ENCODE peak calls at places on chromosomes 1 and 21, in five cellular contexts. One of them, this sample, is unnamed.

GRCh38 chr1:67300561-67300960 is 7.1 kb upstream of the IL12RB2 start:
- DNase-seq in transverse colon: no peak
- DNase-seq in esophagus squamous epithelium: no peak
- DNase-seq in AG10803: peak
- DNase-seq in Panc1: no peak
- DNase-seq in this sample: no peak

GRCh38 chr1:84919461-84919970 is 26.5 kb upstream of the LPAR3 start:
- DNase-seq in transverse colon: no peak
- DNase-seq in AG10803: no peak
- DNase-seq in Panc1: no peak
- DNase-seq in esophagus squamous epithelium: no peak
- DNase-seq in this sample: no peak

GRCh38 chr1:168135982-168136708 is 585 bp downstream of the GPR161 start:
- DNase-seq in transverse colon: peak
- DNase-seq in Panc1: no peak
- DNase-seq in AG10803: no peak
- DNase-seq in esophagus squamous epithelium: no peak
- DNase-seq in this sample: peak

GRCh38 chr21:45372732-45373355 is 32.1 kb upstream of the COL18A1 start:
- DNase-seq in Panc1: no peak
- DNase-seq in esophagus squamous epithelium: no peak
- DNase-seq in AG10803: no peak
- DNase-seq in transverse colon: no peak
- DNase-seq in this sample: no peak

GRCh38 chr1:55476445-55477015 is 261.4 kb upstream of the USP24 start:
- DNase-seq in transverse colon: no peak
- DNase-seq in Panc1: no peak
- DNase-seq in AG10803: peak
- DNase-seq in esophagus squamous epithelium: no peak
- DNase-seq in this sample: no peak

GRCh38 chr1:151326619-151327222 is 495 bp downstream of the PI4KB start:
- DNase-seq in Panc1: no peak
- DNase-seq in AG10803: peak
- DNase-seq in esophagus squamous epithelium: peak
- DNase-seq in transverse colon: peak
- DNase-seq in this sample: no peak

GRCh38 chr1:15245593-15246325 is 1.3 kb upstream of the FHAD1 start:
- DNase-seq in Panc1: no peak
- DNase-seq in AG10803: peak
- DNase-seq in transverse colon: no peak
- DNase-seq in esophagus squamous epithelium: no peak
- DNase-seq in this sample: no peak

GRCh38 chr1:30966690-30967369 is 58.3 kb upstream of the SDC3 start:
- DNase-seq in Panc1: no peak
- DNase-seq in esophagus squamous epithelium: no peak
- DNase-seq in AG10803: peak
- DNase-seq in transverse colon: no peak
- DNase-seq in this sample: no peak

GRCh38 chr1:151158751-151159251 is 2.4 kb downstream of the TNFAIP8L2 start:
- DNase-seq in Panc1: no peak
- DNase-seq in transverse colon: no peak
- DNase-seq in AG10803: no peak
- DNase-seq in esophagus squamous epithelium: no peak
- DNase-seq in this sample: no peak

GRCh38 chr1:214552174-214552608 is 789 bp upstream of the PTPN14 start:
- DNase-seq in Panc1: no peak
- DNase-seq in esophagus squamous epithelium: no peak
- DNase-seq in transverse colon: peak
- DNase-seq in AG10803: peak
- DNase-seq in this sample: peak

GRCh38 chr1:35558374-35559316 is 1.0 kb downstream of the NCDN start:
- DNase-seq in Panc1: no peak
- DNase-seq in transverse colon: no peak
- DNase-seq in esophagus squamous epithelium: no peak
- DNase-seq in AG10803: no peak
- DNase-seq in this sample: peak

GRCh38 chr1:227192163-227192562 is 126.1 kb downstream of the CDC42BPA start:
- DNase-seq in AG10803: peak
- DNase-seq in Panc1: peak
- DNase-seq in esophagus squamous epithelium: no peak
- DNase-seq in transverse colon: peak
- DNase-seq in this sample: no peak

GRCh38 chr21:45288441-45288841 is 746 bp upstream of the POFUT2 start:
- DNase-seq in AG10803: no peak
- DNase-seq in transverse colon: peak
- DNase-seq in esophagus squamous epithelium: no peak
- DNase-seq in Panc1: no peak
- DNase-seq in this sample: no peak

GRCh38 chr1:92411511-92411910 is 75.2 kb downstream of the GFI1 start:
- DNase-seq in AG10803: peak
- DNase-seq in Panc1: no peak
- DNase-seq in transverse colon: peak
- DNase-seq in esophagus squamous epithelium: no peak
- DNase-seq in this sample: no peak

GRCh38 chr1:23790696-23791433 is at the start of gene LYPLA2:
- DNase-seq in transverse colon: peak
- DNase-seq in esophagus squamous epithelium: peak
- DNase-seq in Panc1: peak
- DNase-seq in AG10803: peak
- DNase-seq in this sample: peak

GRCh38 chr1:37951783-37952624 is 5.2 kb upstream of the INPP5B start:
- DNase-seq in esophagus squamous epithelium: no peak
- DNase-seq in transverse colon: no peak
- DNase-seq in Panc1: no peak
- DNase-seq in AG10803: no peak
- DNase-seq in this sample: no peak

GRCh38 chr1:44947060-44947773 is 39.2 kb downstream of the EIF2B3 start:
- DNase-seq in Panc1: no peak
- DNase-seq in AG10803: peak
- DNase-seq in transverse colon: no peak
- DNase-seq in esophagus squamous epithelium: no peak
- DNase-seq in this sample: no peak

GRCh38 chr1:204357551-204357950 is 2.2 kb downstream of the PLEKHA6 start:
- DNase-seq in esophagus squamous epithelium: no peak
- DNase-seq in AG10803: no peak
- DNase-seq in Panc1: no peak
- DNase-seq in transverse colon: no peak
- DNase-seq in this sample: no peak

GRCh38 chr1:7346600-7347570 is 424.2 kb upstream of the VAMP3 start:
- DNase-seq in Panc1: no peak
- DNase-seq in esophagus squamous epithelium: no peak
- DNase-seq in AG10803: no peak
- DNase-seq in transverse colon: peak
- DNase-seq in this sample: no peak

GRCh38 chr1:7343917-7344316 is 427.2 kb upstream of the VAMP3 start:
- DNase-seq in esophagus squamous epithelium: no peak
- DNase-seq in transverse colon: no peak
- DNase-seq in Panc1: no peak
- DNase-seq in AG10803: no peak
- DNase-seq in this sample: no peak

GRCh38 chr1:7345516-7345915 is 425.6 kb upstream of the VAMP3 start:
- DNase-seq in AG10803: no peak
- DNase-seq in esophagus squamous epithelium: no peak
- DNase-seq in Panc1: no peak
- DNase-seq in transverse colon: no peak
- DNase-seq in this sample: no peak

GRCh38 chr1:7348073-7348472 is 423.0 kb upstream of the VAMP3 start:
- DNase-seq in AG10803: no peak
- DNase-seq in transverse colon: no peak
- DNase-seq in esophagus squamous epithelium: no peak
- DNase-seq in Panc1: no peak
- DNase-seq in this sample: no peak

GRCh38 chr1:7346070-7346596 is 425.0 kb upstream of the VAMP3 start:
- DNase-seq in Panc1: no peak
- DNase-seq in AG10803: no peak
- DNase-seq in esophagus squamous epithelium: no peak
- DNase-seq in transverse colon: no peak
- DNase-seq in this sample: no peak
- TF ChIP-seq CTCF in Panc1: no peak
- TF ChIP-seq CTCF in AG10803: no peak
- TF ChIP-seq CTCF in esophagus squamous epithelium: no peak
- TF ChIP-seq CTCF in transverse colon: no peak
- TF ChIP-seq CTCF in this sample: no peak

GRCh38 chr1:8815582-8816285 is 1.7 kb downstream of the RERE start:
- DNase-seq in AG10803: peak
- DNase-seq in Panc1: no peak
- DNase-seq in transverse colon: no peak
- DNase-seq in esophagus squamous epithelium: no peak
- DNase-seq in this sample: peak

GRCh38 chr1:8813991-8814390 is 3.4 kb downstream of the RERE start:
- DNase-seq in transverse colon: no peak
- DNase-seq in esophagus squamous epithelium: no peak
- DNase-seq in AG10803: no peak
- DNase-seq in Panc1: no peak
- DNase-seq in this sample: no peak

GRCh38 chr1:8813016-8813763 is 4.2 kb downstream of the RERE start:
- DNase-seq in transverse colon: no peak
- DNase-seq in Panc1: no peak
- DNase-seq in AG10803: no peak
- DNase-seq in esophagus squamous epithelium: no peak
- DNase-seq in this sample: no peak

GRCh38 chr1:8816306-8816705 is 1.1 kb downstream of the RERE start:
- DNase-seq in esophagus squamous epithelium: no peak
- DNase-seq in transverse colon: no peak
- DNase-seq in AG10803: peak
- DNase-seq in Panc1: no peak
- DNase-seq in this sample: no peak

GRCh38 chr1:8814870-8815269 is 2.6 kb downstream of the RERE start:
- DNase-seq in Panc1: no peak
- DNase-seq in transverse colon: no peak
- DNase-seq in AG10803: no peak
- DNase-seq in esophagus squamous epithelium: no peak
- DNase-seq in this sample: no peak
- TF ChIP-seq CTCF in Panc1: peak
- TF ChIP-seq CTCF in transverse colon: no peak
- TF ChIP-seq CTCF in AG10803: no peak
- TF ChIP-seq CTCF in esophagus squamous epithelium: peak
- TF ChIP-seq CTCF in this sample: no peak

GRCh38 chr1:52145137-52145536 is 3.2 kb downstream of the ZFYVE9 start:
- DNase-seq in AG10803: no peak
- DNase-seq in esophagus squamous epithelium: no peak
- DNase-seq in transverse colon: no peak
- DNase-seq in Panc1: no peak
- DNase-seq in this sample: no peak

GRCh38 chr1:52139817-52140540 is 1.9 kb upstream of the ZFYVE9 start:
- DNase-seq in transverse colon: no peak
- DNase-seq in AG10803: peak
- DNase-seq in esophagus squamous epithelium: no peak
- DNase-seq in Panc1: peak
- DNase-seq in this sample: no peak

GRCh38 chr1:52140633-52141512 is 1.0 kb upstream of the ZFYVE9 start:
- DNase-seq in Panc1: no peak
- DNase-seq in transverse colon: no peak
- DNase-seq in AG10803: no peak
- DNase-seq in esophagus squamous epithelium: no peak
- DNase-seq in this sample: no peak

GRCh38 chr1:52141513-52142219 is at the start of gene ZFYVE9:
- DNase-seq in AG10803: peak
- DNase-seq in transverse colon: peak
- DNase-seq in Panc1: no peak
- DNase-seq in esophagus squamous epithelium: no peak
- DNase-seq in this sample: peak

DNA sequence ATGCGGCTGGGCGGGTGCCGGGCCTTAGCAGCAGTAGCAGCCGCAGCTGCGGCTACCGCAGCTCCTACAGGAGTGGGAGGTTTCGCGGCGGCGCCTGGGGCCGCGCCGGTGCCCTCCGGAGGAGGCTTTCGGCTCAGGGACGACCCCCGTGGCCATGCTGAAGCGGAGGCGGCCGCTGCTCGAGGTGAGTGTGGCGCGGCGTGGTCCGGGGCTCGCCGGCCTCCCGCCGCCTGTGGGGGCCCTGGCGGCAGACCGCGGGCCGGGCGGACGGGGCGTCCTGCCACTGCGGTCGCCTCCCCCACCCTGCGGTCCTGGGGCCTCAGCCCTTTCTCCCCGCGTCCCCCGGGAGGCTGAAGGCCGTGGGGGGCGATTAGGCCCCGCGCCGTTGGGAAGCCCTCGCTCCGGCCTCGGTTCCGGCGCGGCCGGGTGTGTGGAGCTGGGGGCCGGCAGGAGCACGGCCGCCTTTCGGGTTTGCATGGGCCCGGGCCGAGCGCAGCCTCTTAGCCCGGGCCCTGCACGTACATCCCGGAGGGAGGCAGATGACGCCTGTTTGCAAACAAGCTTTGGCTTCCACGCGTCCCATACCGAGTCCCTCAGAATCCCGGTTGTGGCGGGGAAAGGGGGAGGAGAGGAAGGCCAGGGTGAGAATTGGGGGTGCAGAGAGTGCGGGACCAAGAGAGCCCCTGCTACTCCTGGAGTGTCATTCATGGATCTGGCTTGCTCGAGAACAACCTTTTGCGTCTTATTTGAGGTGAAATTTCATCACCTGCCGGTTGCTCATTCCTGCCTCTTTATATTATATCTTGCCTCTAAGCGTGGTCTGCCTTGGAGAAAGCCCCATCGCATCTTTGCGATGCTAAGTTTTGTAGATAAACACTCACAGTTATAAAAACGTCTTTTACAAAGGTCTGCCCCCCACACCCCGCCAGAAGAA is 598 bp downstream of the ZFYVE9 start:
- DNase-seq in AG10803: peak
- DNase-seq in esophagus squamous epithelium: no peak
- DNase-seq in transverse colon: peak
- DNase-seq in Panc1: no peak
- DNase-seq in this sample: peak
- TF ChIP-seq CTCF in AG10803: peak
- TF ChIP-seq CTCF in esophagus squamous epithelium: no peak
- TF ChIP-seq CTCF in transverse colon: no peak
- TF ChIP-seq CTCF in Panc1: peak
- TF ChIP-seq CTCF in this sample: peak

DNA sequence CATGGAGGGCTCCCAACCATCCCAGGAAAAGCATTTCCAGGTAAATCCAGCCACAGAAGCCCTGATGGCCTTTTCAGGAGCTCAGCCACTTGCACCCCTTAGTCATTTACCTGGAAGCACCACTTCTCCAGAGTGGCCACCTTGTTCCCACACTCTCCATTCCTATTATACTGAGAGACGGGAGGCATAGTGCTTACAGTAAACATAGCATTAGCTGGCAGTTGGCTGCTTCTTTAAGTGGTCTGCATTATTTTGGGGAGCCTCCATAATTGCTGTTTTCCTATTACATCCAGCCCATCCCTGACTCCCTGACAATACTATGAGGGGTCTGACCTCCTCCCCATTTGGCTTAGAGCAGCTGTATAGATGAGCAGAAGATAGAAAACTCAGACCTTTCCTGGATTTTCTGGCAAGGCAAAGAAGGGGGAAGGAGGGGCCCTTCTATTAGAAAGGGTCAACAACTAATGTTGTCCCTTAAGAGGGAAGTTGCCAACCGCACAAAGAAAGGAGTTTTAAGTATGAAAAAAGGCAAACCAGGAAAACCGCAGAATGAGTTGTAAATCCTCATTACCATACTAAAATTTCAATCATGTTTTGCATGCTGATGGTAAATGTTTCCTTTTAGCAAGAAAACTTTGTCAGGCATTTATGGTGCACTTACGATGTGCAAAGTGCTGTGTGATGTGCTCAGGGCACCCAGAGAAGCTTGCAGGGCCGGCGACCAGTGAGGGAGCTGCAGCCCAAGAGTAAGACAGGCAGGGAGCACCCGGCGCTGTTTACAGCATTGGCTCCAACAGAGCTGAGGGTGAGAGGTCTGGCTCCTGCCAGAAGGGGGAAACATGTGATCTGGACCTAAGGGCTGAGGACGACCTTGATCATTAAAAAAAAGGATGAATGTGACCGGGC is 167.3 kb downstream of the ZZZ3 start:
- DNase-seq in AG10803: peak
- DNase-seq in esophagus squamous epithelium: no peak
- DNase-seq in Panc1: no peak
- DNase-seq in transverse colon: no peak
- DNase-seq in this sample: peak
- TF ChIP-seq CTCF in AG10803: peak
- TF ChIP-seq CTCF in esophagus squamous epithelium: no peak
- TF ChIP-seq CTCF in Panc1: peak
- TF ChIP-seq CTCF in transverse colon: no peak
- TF ChIP-seq CTCF in this sample: peak